ENCODE peak calls at places on chromosome 3, in five cellular contexts. Y is left kidney, F is NAMALWA, D is RPMI8226, G is HCEC 1CT. C is an unnamed sample.

GRCh38 chr3:186530415-186530814 is 13.8 kb downstream of the CRYGS start:
- DNase-seq in D (no peak), Y (peak), G (no peak), F (no peak), C (no peak)

GRCh38 chr3:24020036-24020691 is 75.1 kb downstream of the NR1D2 start:
- DNase-seq in D (no peak), Y (no peak), F (no peak), G (no peak), C (no peak)

GRCh38 chr3:168165390-168166269 is 69.9 kb upstream of the GOLIM4 start:
- DNase-seq in Y (peak), F (peak), D (peak), G (peak), C (peak)

GRCh38 chr3:124780356-124780755 is 50.1 kb downstream of the UMPS start:
- DNase-seq in G (no peak), D (no peak), Y (peak), F (no peak), C (peak)

GRCh38 chr3:101466465-101467309 is 46.3 kb downstream of the SENP7 start:
- DNase-seq in D (no peak), F (no peak), Y (no peak), G (no peak), C (no peak)

GRCh38 chr3:130894873-130895330 is 1.0 kb downstream of the ATP2C1 start:
- DNase-seq in F (peak), D (no peak), Y (peak), G (peak), C (no peak)

GRCh38 chr3:196144383-196145105 is 62.7 kb upstream of the TFRC start:
- DNase-seq in F (no peak), G (peak), Y (no peak), D (no peak), C (peak)

GRCh38 chr3:65230251-65231140 is 542.7 kb upstream of the ADAMTS9 start:
- DNase-seq in D (no peak), F (no peak), Y (peak), G (no peak), C (no peak)

GRCh38 chr3:63067999-63068645 is 192.9 kb upstream of the CADPS start:
- DNase-seq in D (peak), Y (peak), F (peak), G (peak), C (peak)

GRCh38 chr3:41143421-41144031 is 55.8 kb upstream of the CTNNB1 start:
- DNase-seq in G (no peak), D (no peak), Y (no peak), F (no peak), C (no peak)

GRCh38 chr3:196080517-196080841 is 1.4 kb downstream of the TFRC start:
- DNase-seq in Y (no peak), G (no peak), F (no peak), D (no peak), C (no peak)

GRCh38 chr3:196292281-196292923 is 4.9 kb upstream of the PCYT1A start:
- DNase-seq in G (no peak), Y (peak), F (peak), D (no peak), C (no peak)

GRCh38 chr3:114155370-114155821 is 23.5 kb downstream of the DRD3 start:
- DNase-seq in G (peak), Y (peak), D (peak), F (peak), C (peak)

GRCh38 chr3:124557-125179 is 71.9 kb upstream of the CHL1 start:
- DNase-seq in F (no peak), D (no peak), Y (no peak), G (no peak), C (no peak)

GRCh38 chr3:48662753-48663488 is at the start of gene CELSR3:
- DNase-seq in Y (peak), D (peak), F (no peak), G (peak), C (peak)

GRCh38 chr3:40720863-40721262 is 196.1 kb downstream of the ZNF621 start:
- DNase-seq in F (no peak), Y (peak), G (no peak), D (no peak), C (no peak)

GRCh38 chr3:88003115-88003755 is 55.6 kb downstream of the CGGBP1 start:
- DNase-seq in G (peak), F (peak), D (peak), Y (peak), C (peak)

GRCh38 chr3:177263615-177264365 is 66.5 kb upstream of the TBL1XR1 start:
- DNase-seq in Y (no peak), F (no peak), D (no peak), G (no peak), C (no peak)

GRCh38 chr3:134325106-134325705 is 49.0 kb downstream of the AMOTL2 start:
- DNase-seq in G (no peak), D (no peak), Y (no peak), F (no peak), C (no peak)

GRCh38 chr3:129121016-129121791 is 400 bp downstream of the RAB43 start:
- DNase-seq in F (no peak), G (no peak), Y (peak), D (peak), C (no peak)

GRCh38 chr3:78644847-78645246 is 1123.0 kb downstream of the ROBO1 start:
- DNase-seq in G (no peak), D (no peak), Y (no peak), F (no peak), C (no peak)

GRCh38 chr3:69143605-69144004 is 21.2 kb upstream of the LMOD3 start:
- DNase-seq in F (no peak), D (no peak), Y (peak), G (no peak), C (peak)

GRCh38 chr3:102096066-102096465 is 246.8 kb downstream of the NFKBIZ start:
- DNase-seq in Y (no peak), G (no peak), D (no peak), F (no peak), C (no peak)

GRCh38 chr3:186418601-186419238 is 56.7 kb upstream of the DGKG start:
- DNase-seq in F (no peak), G (no peak), Y (peak), D (no peak), C (no peak)

GRCh38 chr3:4730734-4731133 is 237.6 kb downstream of the ITPR1 start:
- DNase-seq in D (no peak), Y (no peak), F (no peak), G (no peak), C (no peak)